ENCODE peak calls at places on chromosomes 1 and 21, in eight cellular contexts. One of them, this sample, is unnamed.

GRCh38 chr1:20446796-20447195 is 39.2 kb downstream of the CAMK2N1 start:
- DNase-seq in retinal pigment epithelial cell: no peak
- DNase-seq in cardiac fibroblast: peak; percentile 50
- DNase-seq in astrocyte of the cerebellum: no peak
- DNase-seq in epithelial cell of esophagus: peak; percentile 68
- DNase-seq in tibial nerve: no peak
- DNase-seq in AG09309: no peak
- DNase-seq in fibroblast of villous mesenchyme: no peak
- DNase-seq in this sample: peak; percentile 23

GRCh38 chr21:27581168-27581567 is 614.3 kb upstream of the ADAMTS5 start:
- DNase-seq in tibial nerve: no peak
- DNase-seq in astrocyte of the cerebellum: no peak
- DNase-seq in retinal pigment epithelial cell: no peak
- DNase-seq in fibroblast of villous mesenchyme: no peak
- DNase-seq in AG09309: no peak
- DNase-seq in cardiac fibroblast: peak; percentile 61
- DNase-seq in epithelial cell of esophagus: peak; percentile 89
- DNase-seq in this sample: no peak

GRCh38 chr1:167431261-167431908 is 86.9 kb downstream of the CD247 start:
- DNase-seq in tibial nerve: no peak
- DNase-seq in retinal pigment epithelial cell: no peak
- DNase-seq in fibroblast of villous mesenchyme: no peak
- DNase-seq in astrocyte of the cerebellum: no peak
- DNase-seq in AG09309: no peak
- DNase-seq in epithelial cell of esophagus: no peak
- DNase-seq in cardiac fibroblast: no peak
- DNase-seq in this sample: no peak

GRCh38 chr1:167697667-167698141 is 24.1 kb upstream of the MPZL1 start:
- DNase-seq in astrocyte of the cerebellum: no peak
- DNase-seq in epithelial cell of esophagus: no peak
- DNase-seq in cardiac fibroblast: no peak
- DNase-seq in tibial nerve: peak; percentile 14
- DNase-seq in fibroblast of villous mesenchyme: no peak
- DNase-seq in retinal pigment epithelial cell: no peak
- DNase-seq in AG09309: no peak
- DNase-seq in this sample: no peak

GRCh38 chr1:52877554-52877953 is 35.0 kb downstream of the ZYG11A start:
- DNase-seq in cardiac fibroblast: no peak
- DNase-seq in tibial nerve: no peak
- DNase-seq in AG09309: no peak
- DNase-seq in retinal pigment epithelial cell: no peak
- DNase-seq in astrocyte of the cerebellum: no peak
- DNase-seq in fibroblast of villous mesenchyme: peak; percentile 47
- DNase-seq in epithelial cell of esophagus: no peak
- DNase-seq in this sample: no peak

GRCh38 chr1:234229676-234230075 is 143.6 kb upstream of the COA6 start:
- DNase-seq in fibroblast of villous mesenchyme: no peak
- DNase-seq in astrocyte of the cerebellum: no peak
- DNase-seq in AG09309: no peak
- DNase-seq in epithelial cell of esophagus: no peak
- DNase-seq in cardiac fibroblast: no peak
- DNase-seq in retinal pigment epithelial cell: no peak
- DNase-seq in tibial nerve: no peak
- DNase-seq in this sample: no peak

GRCh38 chr1:229105109-229105508 is 165.8 kb upstream of the RAB4A start:
- DNase-seq in retinal pigment epithelial cell: no peak
- DNase-seq in AG09309: no peak
- DNase-seq in astrocyte of the cerebellum: no peak
- DNase-seq in cardiac fibroblast: no peak
- DNase-seq in epithelial cell of esophagus: no peak
- DNase-seq in fibroblast of villous mesenchyme: no peak
- DNase-seq in tibial nerve: no peak
- DNase-seq in this sample: no peak

GRCh38 chr1:245790441-245790840 is 635.7 kb downstream of the KIF26B start:
- DNase-seq in fibroblast of villous mesenchyme: no peak
- DNase-seq in astrocyte of the cerebellum: peak; percentile 22
- DNase-seq in epithelial cell of esophagus: no peak
- DNase-seq in tibial nerve: no peak
- DNase-seq in retinal pigment epithelial cell: no peak
- DNase-seq in cardiac fibroblast: peak; percentile 62
- DNase-seq in AG09309: peak; percentile 54
- DNase-seq in this sample: no peak

GRCh38 chr1:230219174-230220067 is 152.4 kb downstream of the GALNT2 start:
- DNase-seq in astrocyte of the cerebellum: no peak
- DNase-seq in epithelial cell of esophagus: no peak
- DNase-seq in AG09309: no peak
- DNase-seq in retinal pigment epithelial cell: no peak
- DNase-seq in cardiac fibroblast: no peak
- DNase-seq in tibial nerve: no peak
- DNase-seq in fibroblast of villous mesenchyme: no peak
- DNase-seq in this sample: no peak

GRCh38 chr21:21000576-21001175 is 2.5 kb downstream of the NCAM2 start:
- DNase-seq in fibroblast of villous mesenchyme: no peak
- DNase-seq in AG09309: no peak
- DNase-seq in epithelial cell of esophagus: no peak
- DNase-seq in tibial nerve: no peak
- DNase-seq in retinal pigment epithelial cell: no peak
- DNase-seq in astrocyte of the cerebellum: no peak
- DNase-seq in cardiac fibroblast: no peak
- DNase-seq in this sample: no peak

GRCh38 chr1:203286161-203286984 is 18.9 kb upstream of the BTG2 start:
- DNase-seq in AG09309: no peak
- DNase-seq in retinal pigment epithelial cell: no peak
- DNase-seq in epithelial cell of esophagus: peak; percentile 80
- DNase-seq in fibroblast of villous mesenchyme: no peak
- DNase-seq in cardiac fibroblast: no peak
- DNase-seq in tibial nerve: no peak
- DNase-seq in astrocyte of the cerebellum: no peak
- DNase-seq in this sample: no peak

GRCh38 chr1:215277537-215277936 is 195.0 kb downstream of the KCNK2 start:
- DNase-seq in retinal pigment epithelial cell: no peak
- DNase-seq in AG09309: no peak
- DNase-seq in cardiac fibroblast: peak; percentile 32
- DNase-seq in astrocyte of the cerebellum: no peak
- DNase-seq in epithelial cell of esophagus: no peak
- DNase-seq in fibroblast of villous mesenchyme: peak; percentile 67
- DNase-seq in tibial nerve: no peak
- DNase-seq in this sample: no peak

GRCh38 chr1:41399148-41399795 is 38.0 kb downstream of the FOXO6 start:
- DNase-seq in AG09309: no peak
- DNase-seq in fibroblast of villous mesenchyme: no peak
- DNase-seq in tibial nerve: no peak
- DNase-seq in cardiac fibroblast: no peak
- DNase-seq in astrocyte of the cerebellum: no peak
- DNase-seq in epithelial cell of esophagus: no peak
- DNase-seq in retinal pigment epithelial cell: no peak
- DNase-seq in this sample: no peak

GRCh38 chr1:76239470-76239918 is 164.9 kb downstream of the ST6GALNAC3 start:
- DNase-seq in cardiac fibroblast: no peak
- DNase-seq in astrocyte of the cerebellum: no peak
- DNase-seq in tibial nerve: no peak
- DNase-seq in AG09309: no peak
- DNase-seq in retinal pigment epithelial cell: no peak
- DNase-seq in epithelial cell of esophagus: no peak
- DNase-seq in fibroblast of villous mesenchyme: no peak
- DNase-seq in this sample: no peak

GRCh38 chr1:25063591-25064416 is 133.7 kb upstream of the RUNX3 start:
- DNase-seq in tibial nerve: no peak
- DNase-seq in astrocyte of the cerebellum: no peak
- DNase-seq in fibroblast of villous mesenchyme: no peak
- DNase-seq in epithelial cell of esophagus: peak; percentile 40
- DNase-seq in AG09309: no peak
- DNase-seq in cardiac fibroblast: no peak
- DNase-seq in retinal pigment epithelial cell: no peak
- DNase-seq in this sample: no peak

GRCh38 chr1:46749403-46749802 is 30.5 kb upstream of the EFCAB14 start:
- DNase-seq in cardiac fibroblast: no peak
- DNase-seq in retinal pigment epithelial cell: no peak
- DNase-seq in tibial nerve: no peak
- DNase-seq in epithelial cell of esophagus: peak; percentile 41
- DNase-seq in AG09309: no peak
- DNase-seq in astrocyte of the cerebellum: no peak
- DNase-seq in fibroblast of villous mesenchyme: no peak
- DNase-seq in this sample: no peak

GRCh38 chr1:179228783-179229213 is 679 bp downstream of the ABL2 start:
- DNase-seq in astrocyte of the cerebellum: no peak
- DNase-seq in fibroblast of villous mesenchyme: peak; percentile 33
- DNase-seq in retinal pigment epithelial cell: no peak
- DNase-seq in tibial nerve: peak; percentile 32
- DNase-seq in cardiac fibroblast: no peak
- DNase-seq in AG09309: no peak
- DNase-seq in epithelial cell of esophagus: peak; percentile 30
- DNase-seq in this sample: no peak

GRCh38 chr1:219749370-219749769 is 136.5 kb upstream of the ZC3H11B start:
- DNase-seq in epithelial cell of esophagus: no peak
- DNase-seq in AG09309: no peak
- DNase-seq in tibial nerve: no peak
- DNase-seq in retinal pigment epithelial cell: no peak
- DNase-seq in astrocyte of the cerebellum: no peak
- DNase-seq in cardiac fibroblast: no peak
- DNase-seq in fibroblast of villous mesenchyme: no peak
- DNase-seq in this sample: no peak

DNA sequence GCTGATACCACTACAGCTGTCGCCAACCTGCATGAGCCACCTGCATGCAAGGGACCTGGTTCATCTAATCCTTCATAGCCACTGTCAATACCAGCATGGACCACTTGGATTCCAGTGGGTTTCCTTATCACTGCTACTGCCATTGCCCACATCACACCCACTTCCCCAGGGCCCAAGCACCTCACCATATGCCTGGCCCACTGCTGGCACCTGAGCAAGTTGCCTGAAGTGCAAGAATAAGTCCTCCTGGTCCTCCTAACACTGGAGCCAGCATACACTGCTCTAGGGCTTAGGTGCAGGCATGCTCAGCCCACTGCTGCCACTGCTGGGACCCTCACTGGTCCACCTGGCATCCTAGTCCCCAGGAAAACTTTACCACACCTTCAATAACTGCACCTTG is 1136.8 kb upstream of the ADGRL4 start:
- DNase-seq in epithelial cell of esophagus: no peak
- DNase-seq in tibial nerve: no peak
- DNase-seq in retinal pigment epithelial cell: no peak
- DNase-seq in fibroblast of villous mesenchyme: no peak
- DNase-seq in astrocyte of the cerebellum: no peak
- DNase-seq in cardiac fibroblast: no peak
- DNase-seq in AG09309: no peak
- DNase-seq in this sample: no peak
- H3K4me3 ChIP-seq in epithelial cell of esophagus: no peak overlapping the region
- H3K4me3 ChIP-seq in tibial nerve: no peak overlapping the region
- H3K4me3 ChIP-seq in retinal pigment epithelial cell: no peak overlapping the region
- H3K4me3 ChIP-seq in fibroblast of villous mesenchyme: no peak overlapping the region
- H3K4me3 ChIP-seq in astrocyte of the cerebellum: no peak overlapping the region
- H3K4me3 ChIP-seq in cardiac fibroblast: no peak overlapping the region
- H3K4me3 ChIP-seq in AG09309: no peak overlapping the region
- H3K4me3 ChIP-seq in this sample: no peak overlapping the region

DNA sequence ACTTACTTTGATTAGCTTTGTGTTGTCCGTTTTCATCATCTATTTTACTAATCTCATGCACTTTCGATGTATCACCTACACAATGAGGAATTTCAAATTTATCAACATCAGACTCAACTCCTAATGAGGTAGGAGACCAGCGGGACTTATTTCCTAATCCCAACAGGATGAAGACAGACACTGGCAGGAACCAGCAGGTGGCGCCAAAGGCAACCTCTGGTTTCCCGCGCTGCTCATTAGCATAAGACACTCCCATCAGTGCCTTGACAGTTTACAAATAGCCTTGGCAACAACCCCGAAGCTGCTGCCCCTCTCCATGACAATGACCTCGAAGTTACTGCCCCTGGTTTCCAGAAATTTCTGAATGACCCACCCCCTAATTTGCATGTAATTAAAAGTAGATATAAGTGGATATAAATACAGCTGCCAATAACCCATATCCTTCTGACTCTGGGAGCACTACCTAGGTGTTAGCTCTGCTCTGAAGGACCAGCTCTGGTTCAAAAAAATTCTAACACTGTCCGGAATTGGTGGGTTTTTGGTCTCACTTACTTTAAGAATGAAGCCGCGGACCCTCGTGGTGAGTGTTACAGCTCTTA is 974.8 kb downstream of the ADGRL2 start:
- DNase-seq in retinal pigment epithelial cell: no peak
- DNase-seq in tibial nerve: no peak
- DNase-seq in epithelial cell of esophagus: peak; percentile 33
- DNase-seq in AG09309: no peak
- DNase-seq in astrocyte of the cerebellum: no peak
- DNase-seq in fibroblast of villous mesenchyme: peak; percentile 4
- DNase-seq in cardiac fibroblast: peak; percentile 48
- DNase-seq in this sample: no peak
- TF ChIP-seq CTCF in retinal pigment epithelial cell: peak; percentile 60
- TF ChIP-seq CTCF in tibial nerve: no peak
- TF ChIP-seq CTCF in epithelial cell of esophagus: peak; percentile 57
- TF ChIP-seq CTCF in AG09309: peak; percentile 60
- TF ChIP-seq CTCF in astrocyte of the cerebellum: peak; percentile 48
- TF ChIP-seq CTCF in fibroblast of villous mesenchyme: peak; percentile 44
- TF ChIP-seq CTCF in cardiac fibroblast: peak; percentile 58
- TF ChIP-seq CTCF in this sample: peak; percentile 82

DNA sequence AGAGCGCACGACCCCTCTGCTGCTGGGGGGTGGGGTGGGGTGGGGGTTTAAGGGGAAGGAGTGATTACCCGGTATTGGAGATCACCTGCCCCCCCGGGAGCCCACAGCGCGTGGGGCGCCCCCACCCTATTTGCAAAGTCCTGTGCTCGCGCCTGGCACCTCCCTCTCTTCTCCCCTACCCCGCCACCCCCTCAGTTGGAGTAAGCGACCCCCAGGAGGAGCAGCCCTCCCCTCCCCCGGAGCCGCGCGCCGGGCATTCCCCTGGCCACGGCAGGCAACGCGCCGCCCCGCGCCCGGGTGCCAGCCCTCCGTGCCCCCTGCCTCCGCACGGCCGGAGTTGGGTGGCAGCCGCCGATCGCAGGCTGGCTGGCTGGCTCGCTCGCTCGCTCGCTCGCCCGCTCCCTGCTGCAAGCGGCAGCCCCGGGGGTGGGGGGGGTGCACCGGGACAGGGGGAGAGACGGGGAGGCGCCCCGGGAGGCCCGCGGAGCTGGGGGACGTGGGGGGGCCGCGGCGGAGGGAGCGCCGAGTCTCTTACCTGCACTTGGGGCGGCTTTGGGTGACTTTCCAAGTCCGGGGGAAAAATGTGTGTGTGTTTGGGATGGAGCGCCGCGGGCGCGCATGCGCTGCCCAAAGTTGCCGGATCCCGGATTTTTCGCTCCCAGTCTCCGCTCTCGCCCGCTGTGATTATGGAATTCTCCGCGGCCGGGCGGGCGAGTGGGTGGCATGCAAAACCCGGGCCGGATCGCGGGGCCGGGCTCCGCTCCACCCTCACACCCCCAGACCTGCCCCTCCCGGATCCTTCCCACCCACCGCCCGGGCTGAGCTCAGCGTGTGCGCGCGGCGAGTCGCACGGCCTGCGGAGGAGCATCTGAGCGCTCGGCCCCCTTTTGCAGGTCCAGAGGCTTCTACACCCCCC is at the start of gene CASZ1:
- DNase-seq in cardiac fibroblast: peak; percentile 88
- DNase-seq in fibroblast of villous mesenchyme: peak; percentile 86
- DNase-seq in retinal pigment epithelial cell: peak; percentile 58
- DNase-seq in AG09309: peak; percentile 50
- DNase-seq in tibial nerve: peak; percentile 65
- DNase-seq in astrocyte of the cerebellum: peak; percentile 68
- DNase-seq in epithelial cell of esophagus: peak; percentile 96
- DNase-seq in this sample: no peak
- H3K4me3 ChIP-seq in cardiac fibroblast: peak within 1 kb of the TSS; percentile 52
- H3K4me3 ChIP-seq in fibroblast of villous mesenchyme: peak within 1 kb of the TSS; percentile 60
- H3K4me3 ChIP-seq in retinal pigment epithelial cell: peak within 1 kb of the TSS; percentile 43
- H3K4me3 ChIP-seq in AG09309: peak within 1 kb of the TSS; percentile 43
- H3K4me3 ChIP-seq in tibial nerve: peak within 1 kb of the TSS; percentile 22
- H3K4me3 ChIP-seq in astrocyte of the cerebellum: peak within 1 kb of the TSS; percentile 46
- H3K4me3 ChIP-seq in epithelial cell of esophagus: peak within 1 kb of the TSS; percentile 85
- H3K4me3 ChIP-seq in this sample: peak within 1 kb of the TSS; percentile 62

GRCh38 chr1:147669475-147670318 is 627 bp downstream of the ACP6 start:
- DNase-seq in cardiac fibroblast: peak; percentile 57
- DNase-seq in astrocyte of the cerebellum: no peak
- DNase-seq in epithelial cell of esophagus: peak; percentile 78
- DNase-seq in retinal pigment epithelial cell: no peak
- DNase-seq in AG09309: no peak
- DNase-seq in tibial nerve: peak; percentile 6
- DNase-seq in fibroblast of villous mesenchyme: peak; percentile 51
- DNase-seq in this sample: no peak
- TF ChIP-seq CTCF in cardiac fibroblast: no peak
- TF ChIP-seq CTCF in astrocyte of the cerebellum: no peak
- TF ChIP-seq CTCF in epithelial cell of esophagus: peak; percentile 12
- TF ChIP-seq CTCF in retinal pigment epithelial cell: peak; percentile 6
- TF ChIP-seq CTCF in AG09309: no peak
- TF ChIP-seq CTCF in tibial nerve: no peak
- TF ChIP-seq CTCF in fibroblast of villous mesenchyme: no peak
- TF ChIP-seq CTCF in this sample: no peak